ENCODE peak calls at places on chromosomes 11 and 22, in four cellular contexts. Y, F, W and U are unnamed samples.

GRCh38 chr11:6727971-6728890 is 43.5 kb downstream of the OR2AG2 start:
- DNase-seq in W (no peak), Y (no peak), F (no peak), U (no peak)

GRCh38 chr11:115241899-115242298 is 262.3 kb downstream of the CADM1 start:
- DNase-seq in Y (no peak), F (no peak), W (no peak), U (no peak)

GRCh38 chr11:121936375-121936774 is 179.6 kb downstream of the BLID start:
- DNase-seq in W (no peak), F (peak; percentile 24), Y (no peak), U (no peak)

GRCh38 chr11:33701302-33701701 is 676 bp upstream of the C11orf91 start:
- DNase-seq in F (peak; percentile 74), W (no peak), Y (no peak), U (no peak)

GRCh38 chr11:28939381-28939780 is 831.2 kb downstream of the METTL15 start:
- DNase-seq in F (no peak), Y (no peak), W (no peak), U (no peak)

GRCh38 chr22:35995772-35996171 is 32.9 kb downstream of the RBFOX2 start:
- DNase-seq in W (no peak), Y (no peak), F (peak; percentile 98), U (peak; percentile 88)

GRCh38 chr22:49518436-49518970 is 309.2 kb downstream of the BRD1 start:
- DNase-seq in W (no peak), F (no peak), Y (no peak), U (no peak)

GRCh38 chr11:45688472-45689033 is 23.1 kb upstream of the CHST1 start:
- DNase-seq in W (no peak), Y (no peak), F (no peak), U (no peak)

GRCh38 chr11:20367313-20367948 is 3.9 kb downstream of the HTATIP2 start:
- DNase-seq in W (no peak), Y (peak; percentile 90), F (peak; percentile 92), U (no peak)

GRCh38 chr11:60161107-60161506 is 21.8 kb downstream of the MS4A6A start:
- DNase-seq in Y (no peak), W (no peak), F (no peak), U (no peak)

GRCh38 chr11:108278546-108278945 is 55.7 kb downstream of the ATM start:
- DNase-seq in Y (no peak), W (peak; percentile 28), F (peak; percentile 36), U (no peak)

GRCh38 chr22:21621891-21622623 is 7.8 kb downstream of the YDJC start:
- DNase-seq in W (no peak), Y (no peak), F (peak; percentile 58), U (no peak)

GRCh38 chr11:95451682-95452081 is 220.7 kb upstream of the SESN3 start:
- DNase-seq in W (no peak), F (peak; percentile 88), Y (no peak), U (no peak)

GRCh38 chr22:30665786-30666185 is 1.9 kb downstream of the DUSP18 start:
- DNase-seq in W (no peak), F (no peak), Y (no peak), U (no peak)

GRCh38 chr11:1866226-1866625 is 13.3 kb downstream of the LSP1 start:
- DNase-seq in W (no peak), F (no peak), Y (no peak), U (no peak)

GRCh38 chr11:92830382-92831148 is 138.9 kb upstream of the MTNR1B start:
- DNase-seq in F (no peak), Y (no peak), W (no peak), U (no peak)

GRCh38 chr11:7651140-7651551 is 22.2 kb downstream of the CYB5R2 start:
- DNase-seq in Y (no peak), F (peak; percentile 58), W (no peak), U (peak; percentile 63)

GRCh38 chr22:40033586-40034380 is 39.0 kb downstream of the FAM83F start:
- DNase-seq in Y (no peak), W (no peak), F (no peak), U (no peak)

GRCh38 chr22:40021401-40022000 is 26.7 kb downstream of the FAM83F start:
- DNase-seq in Y (no peak), F (no peak), W (no peak), U (no peak)

GRCh38 chr11:110312670-110313069 is 16.3 kb upstream of the RDX start:
- DNase-seq in W (no peak), F (no peak), Y (no peak), U (no peak)

GRCh38 chr11:119635041-119635745 is 93.8 kb downstream of the NECTIN1 start:
- DNase-seq in F (no peak), Y (no peak), W (no peak), U (no peak)

GRCh38 chr22:28141614-28142013 is 222.6 kb upstream of the PITPNB start:
- DNase-seq in F (peak; percentile 80), Y (no peak), W (no peak), U (no peak)

GRCh38 chr22:49209452-49210195 is 618.0 kb downstream of the BRD1 start:
- DNase-seq in W (peak; percentile 20), F (no peak), Y (no peak), U (peak; percentile 69)

GRCh38 chr11:12680246-12680939 is 6.2 kb downstream of the TEAD1 start:
- DNase-seq in W (peak; percentile 96), F (peak; percentile 96), Y (no peak), U (peak; percentile 89)

GRCh38 chr22:30890689-30891442 is 77.7 kb downstream of the MORC2 start:
- DNase-seq in F (peak; percentile 51), Y (peak; percentile 30), W (peak; percentile 74), U (peak; percentile 83)

GRCh38 chr11:119509969-119510401 is 87.0 kb upstream of the THY1 start:
- DNase-seq in F (peak; percentile 89), W (no peak), Y (no peak), U (no peak)

GRCh38 chr22:34866501-34867171 is 199.3 kb upstream of the ISX start:
- DNase-seq in W (no peak), F (peak; percentile 52), Y (no peak), U (no peak)

GRCh38 chr11:85685820-85686459 is at the start of gene CCDC89:
- DNase-seq in W (no peak), F (peak; percentile 91), Y (no peak), U (no peak)

GRCh38 chr11:76250520-76251222 is 44.4 kb upstream of the WNT11 start:
- DNase-seq in F (no peak), W (no peak), Y (no peak), U (no peak)

GRCh38 chr11:120527111-120527748 is 15.7 kb downstream of the GRIK4 start:
- DNase-seq in W (peak; percentile 96), Y (no peak), F (peak; percentile 64), U (no peak)

GRCh38 chr11:131353761-131354160 is 16.7 kb upstream of the NTM start:
- DNase-seq in Y (no peak), W (no peak), F (no peak), U (no peak)

GRCh38 chr11:123185326-123185725 is 9.7 kb downstream of the CLMP start:
- DNase-seq in W (peak; percentile 57), Y (no peak), F (no peak), U (no peak)

GRCh38 chr11:72813740-72814138 is 472 bp upstream of the ATG16L2 start:
- DNase-seq in W (peak; percentile 75), Y (peak; percentile 61), F (peak; percentile 92), U (no peak)

GRCh38 chr11:118610773-118611432 is 3.5 kb downstream of the PHLDB1 start:
- DNase-seq in W (peak; percentile 95), Y (peak; percentile 29), F (peak; percentile 90), U (peak; percentile 92)

GRCh38 chr11:73402834-73403185 is 26.6 kb downstream of the RELT start:
- DNase-seq in W (no peak), Y (no peak), F (peak; percentile 43), U (no peak)

GRCh38 chr11:14308114-14308896 is 50.7 kb downstream of the RRAS2 start:
- DNase-seq in Y (peak; percentile 59), W (no peak), F (peak; percentile 66), U (no peak)
- TF ChIP-seq CTCF in Y (peak; percentile 62), W (peak; percentile 69), F (peak; percentile 73), U (peak; percentile 70)

DNA sequence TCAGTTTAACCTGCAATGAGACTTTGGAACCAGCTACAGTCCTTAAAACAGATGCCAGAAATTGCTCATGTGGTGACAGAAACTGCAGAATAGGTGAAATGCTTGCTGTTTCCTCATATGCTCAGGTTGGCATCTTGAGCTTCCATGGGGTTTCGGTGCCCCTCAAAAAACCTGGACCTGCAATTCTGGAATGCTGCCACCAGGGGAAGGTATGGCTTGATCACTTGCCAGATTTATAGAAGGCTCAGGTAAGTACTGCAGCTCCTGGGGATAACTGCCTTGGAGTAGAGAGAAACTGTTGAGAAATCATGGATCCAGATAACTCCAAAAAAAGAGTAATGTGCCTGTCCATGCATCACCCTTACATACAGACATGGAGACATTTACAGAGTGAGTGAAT is 113.0 kb downstream of the CTTN start:
- DNase-seq in Y (no peak), W (peak; percentile 47), F (no peak), U (no peak)
- TF ChIP-seq CTCF in Y (no peak), W (peak; percentile 72), F (no peak), U (no peak)

GRCh38 chr11:54979375-54979774 is 272.7 kb downstream of the OR4A5 start:
- DNase-seq in F (no peak), W (no peak), Y (no peak), U (no peak)
- TF ChIP-seq CTCF in F (no peak), W (no peak), Y (no peak), U (no peak)

DNA sequence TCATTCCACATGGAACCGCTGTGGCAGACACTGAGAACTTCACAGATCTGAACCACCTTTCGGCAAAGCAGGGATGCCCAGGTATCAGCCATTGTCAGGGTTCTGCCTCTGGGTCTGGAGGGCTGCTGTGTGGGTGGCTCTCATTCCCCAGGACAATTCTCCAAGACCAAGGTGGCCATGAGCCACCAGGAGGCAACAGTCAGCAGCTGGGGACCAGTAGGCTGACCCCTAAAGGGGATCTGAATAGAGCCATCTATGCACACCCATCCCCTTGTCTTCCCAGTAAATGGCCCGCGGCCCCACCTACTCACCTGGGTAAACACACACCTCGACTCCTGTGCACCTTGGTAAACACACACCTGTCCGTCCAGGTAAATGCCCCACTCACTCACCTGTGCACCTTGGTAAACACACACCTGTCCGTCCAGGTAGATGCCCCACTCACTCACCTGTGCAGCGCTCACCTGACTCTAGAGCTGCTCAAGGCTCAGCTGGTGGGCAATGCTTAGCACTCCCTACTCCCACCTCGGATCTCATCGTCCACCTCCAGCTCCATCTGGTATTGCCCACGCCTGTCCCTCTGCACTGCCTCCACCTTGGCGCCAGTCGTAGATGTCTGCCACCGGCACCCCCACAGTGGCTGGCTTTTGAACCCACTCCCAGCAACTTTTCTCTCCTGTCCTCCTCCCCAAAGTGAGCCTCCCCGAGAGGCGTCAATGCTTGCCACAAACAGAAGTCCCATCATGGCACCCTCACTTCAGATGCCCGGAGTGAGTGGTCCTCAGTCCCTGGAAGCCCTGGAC is 10.2 kb downstream of the SLC25A1 start:
- DNase-seq in Y (no peak), W (peak; percentile 42), F (no peak), U (no peak)
- TF ChIP-seq CTCF in Y (no peak), W (peak; percentile 34), F (no peak), U (no peak)